ENCODE peak calls at places on chromosomes 7 and 10, in seven cellular contexts. One of them, this sample, is unnamed.

GRCh38 chr7:121385800-121386179 is 10.3 kb downstream of the FAM3C start:
- DNase-seq in neuronal stem cell: no peak
- DNase-seq in HCT116: no peak
- DNase-seq in AG04450: no peak
- DNase-seq in PC-3: no peak
- DNase-seq in suprapubic skin: no peak
- DNase-seq in IMR-90: peak; percentile 15
- DNase-seq in this sample: no peak

GRCh38 chr10:117137031-117137910 is 799 bp downstream of the VAX1 start:
- DNase-seq in neuronal stem cell: no peak
- DNase-seq in HCT116: no peak
- DNase-seq in AG04450: no peak
- DNase-seq in PC-3: peak; percentile 51
- DNase-seq in suprapubic skin: no peak
- DNase-seq in IMR-90: no peak
- DNase-seq in this sample: peak; percentile 60

GRCh38 chr10:18238875-18239485 is 98.8 kb downstream of the CACNB2 start:
- DNase-seq in neuronal stem cell: no peak
- DNase-seq in HCT116: peak; percentile 34
- DNase-seq in AG04450: peak; percentile 39
- DNase-seq in PC-3: peak; percentile 46
- DNase-seq in suprapubic skin: no peak
- DNase-seq in IMR-90: peak; percentile 70
- DNase-seq in this sample: peak; percentile 49

GRCh38 chr10:110506448-110506847 is 8.7 kb downstream of the DUSP5 start:
- DNase-seq in neuronal stem cell: no peak
- DNase-seq in HCT116: no peak
- DNase-seq in AG04450: no peak
- DNase-seq in PC-3: no peak
- DNase-seq in suprapubic skin: peak; percentile 10
- DNase-seq in IMR-90: no peak
- DNase-seq in this sample: no peak

GRCh38 chr7:748446-748845 is 21.4 kb upstream of the PRKAR1B start:
- DNase-seq in neuronal stem cell: no peak
- DNase-seq in HCT116: no peak
- DNase-seq in AG04450: no peak
- DNase-seq in PC-3: no peak
- DNase-seq in suprapubic skin: peak; percentile 40
- DNase-seq in IMR-90: no peak
- DNase-seq in this sample: no peak

GRCh38 chr7:51685794-51686193 is 369.2 kb upstream of the COBL start:
- DNase-seq in neuronal stem cell: no peak
- DNase-seq in HCT116: no peak
- DNase-seq in AG04450: no peak
- DNase-seq in PC-3: no peak
- DNase-seq in suprapubic skin: no peak
- DNase-seq in IMR-90: no peak
- DNase-seq in this sample: no peak

GRCh38 chr7:128875523-128875948 is 12.9 kb downstream of the ATP6V1F start:
- DNase-seq in neuronal stem cell: no peak
- DNase-seq in HCT116: no peak
- DNase-seq in AG04450: no peak
- DNase-seq in PC-3: no peak
- DNase-seq in suprapubic skin: peak; percentile 29
- DNase-seq in IMR-90: no peak
- DNase-seq in this sample: no peak

GRCh38 chr10:70508912-70509366 is 30.4 kb downstream of the PALD1 start:
- DNase-seq in neuronal stem cell: no peak
- DNase-seq in HCT116: no peak
- DNase-seq in AG04450: no peak
- DNase-seq in PC-3: no peak
- DNase-seq in suprapubic skin: no peak
- DNase-seq in IMR-90: peak; percentile 28
- DNase-seq in this sample: no peak

GRCh38 chr7:32206987-32207386 is 136.8 kb upstream of the PDE1C start:
- DNase-seq in neuronal stem cell: peak; percentile 18
- DNase-seq in HCT116: no peak
- DNase-seq in AG04450: no peak
- DNase-seq in PC-3: peak; percentile 44
- DNase-seq in suprapubic skin: no peak
- DNase-seq in IMR-90: peak; percentile 3
- DNase-seq in this sample: no peak

GRCh38 chr7:130231792-130232191 is 24.1 kb downstream of the SSMEM1 start:
- DNase-seq in neuronal stem cell: no peak
- DNase-seq in HCT116: no peak
- DNase-seq in AG04450: no peak
- DNase-seq in PC-3: no peak
- DNase-seq in suprapubic skin: no peak
- DNase-seq in IMR-90: no peak
- DNase-seq in this sample: no peak

GRCh38 chr7:51144178-51144577 is 172.4 kb downstream of the COBL start:
- DNase-seq in neuronal stem cell: no peak
- DNase-seq in HCT116: no peak
- DNase-seq in AG04450: no peak
- DNase-seq in PC-3: no peak
- DNase-seq in suprapubic skin: no peak
- DNase-seq in IMR-90: no peak
- DNase-seq in this sample: no peak

GRCh38 chr7:50497968-50498367 is 47.8 kb upstream of the FIGNL1 start:
- DNase-seq in neuronal stem cell: no peak
- DNase-seq in HCT116: no peak
- DNase-seq in AG04450: no peak
- DNase-seq in PC-3: no peak
- DNase-seq in suprapubic skin: no peak
- DNase-seq in IMR-90: peak; percentile 7
- DNase-seq in this sample: peak; percentile 26

GRCh38 chr10:44818721-44819127 is 92.4 kb upstream of the TMEM72 start:
- DNase-seq in neuronal stem cell: no peak
- DNase-seq in HCT116: no peak
- DNase-seq in AG04450: no peak
- DNase-seq in PC-3: no peak
- DNase-seq in suprapubic skin: no peak
- DNase-seq in IMR-90: peak; percentile 50
- DNase-seq in this sample: no peak

GRCh38 chr7:116950889-116951351 is 2.4 kb upstream of the ST7 start:
- DNase-seq in neuronal stem cell: no peak
- DNase-seq in HCT116: no peak
- DNase-seq in AG04450: no peak
- DNase-seq in PC-3: no peak
- DNase-seq in suprapubic skin: no peak
- DNase-seq in IMR-90: no peak
- DNase-seq in this sample: no peak

GRCh38 chr10:119734396-119735332 is 8.8 kb downstream of the INPP5F start:
- DNase-seq in neuronal stem cell: no peak
- DNase-seq in HCT116: peak; percentile 41
- DNase-seq in AG04450: no peak
- DNase-seq in PC-3: peak; percentile 60
- DNase-seq in suprapubic skin: no peak
- DNase-seq in IMR-90: peak; percentile 52
- DNase-seq in this sample: peak; percentile 83

GRCh38 chr7:105131033-105131656 is 117.1 kb downstream of the KMT2E start:
- DNase-seq in neuronal stem cell: no peak
- DNase-seq in HCT116: no peak
- DNase-seq in AG04450: no peak
- DNase-seq in PC-3: no peak
- DNase-seq in suprapubic skin: no peak
- DNase-seq in IMR-90: peak; percentile 60
- DNase-seq in this sample: no peak

GRCh38 chr10:96618648-96619047 is 31.8 kb upstream of the TM9SF3 start:
- DNase-seq in neuronal stem cell: no peak
- DNase-seq in HCT116: no peak
- DNase-seq in AG04450: no peak
- DNase-seq in PC-3: no peak
- DNase-seq in suprapubic skin: no peak
- DNase-seq in IMR-90: no peak
- DNase-seq in this sample: no peak

GRCh38 chr10:28910960-28911359 is 233.6 kb downstream of the BAMBI start:
- DNase-seq in neuronal stem cell: no peak
- DNase-seq in HCT116: no peak
- DNase-seq in AG04450: peak; percentile 27
- DNase-seq in PC-3: peak; percentile 51
- DNase-seq in suprapubic skin: no peak
- DNase-seq in IMR-90: peak; percentile 85
- DNase-seq in this sample: no peak

GRCh38 chr7:159094030-159094740 is 50.5 kb downstream of the VIPR2 start:
- DNase-seq in neuronal stem cell: no peak
- DNase-seq in HCT116: no peak
- DNase-seq in AG04450: no peak
- DNase-seq in PC-3: no peak
- DNase-seq in suprapubic skin: no peak
- DNase-seq in IMR-90: no peak
- DNase-seq in this sample: no peak

GRCh38 chr7:18975276-18975675 is 142.2 kb downstream of the TWIST1 start:
- DNase-seq in neuronal stem cell: no peak
- DNase-seq in HCT116: no peak
- DNase-seq in AG04450: no peak
- DNase-seq in PC-3: peak; percentile 9
- DNase-seq in suprapubic skin: no peak
- DNase-seq in IMR-90: no peak
- DNase-seq in this sample: no peak

GRCh38 chr7:141752634-141753033 is 11.3 kb upstream of the TAS2R3 start:
- DNase-seq in neuronal stem cell: no peak
- DNase-seq in HCT116: no peak
- DNase-seq in AG04450: no peak
- DNase-seq in PC-3: peak; percentile 30
- DNase-seq in suprapubic skin: no peak
- DNase-seq in IMR-90: no peak
- DNase-seq in this sample: no peak

GRCh38 chr7:99679032-99679399 is 780 bp downstream of the CYP3A5 start:
- DNase-seq in neuronal stem cell: no peak
- DNase-seq in HCT116: peak; percentile 49
- DNase-seq in AG04450: no peak
- DNase-seq in PC-3: peak; percentile 75
- DNase-seq in suprapubic skin: no peak
- DNase-seq in IMR-90: peak; percentile 22
- DNase-seq in this sample: peak; percentile 69

DNA sequence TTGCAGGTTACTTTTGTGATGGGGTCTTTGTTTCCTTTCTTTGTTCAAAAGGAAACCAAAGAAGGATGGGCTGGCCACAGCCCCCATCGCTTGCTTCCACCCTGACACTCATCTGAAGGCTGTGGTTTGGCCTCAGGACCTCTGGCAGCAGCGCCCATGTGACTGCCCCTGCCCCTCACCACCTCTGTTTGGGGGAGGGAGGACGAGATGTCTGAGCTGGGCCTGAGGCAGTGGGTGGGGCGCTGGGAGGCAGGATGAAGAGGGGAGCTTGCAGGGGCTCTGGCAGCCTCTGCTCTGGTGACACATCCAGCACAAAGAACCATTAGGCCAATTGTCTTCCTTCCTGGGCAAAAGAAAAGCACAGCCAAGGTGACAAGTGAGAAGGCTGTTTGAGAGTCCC is 15.9 kb upstream of the CHST15 start:
- DNase-seq in neuronal stem cell: no peak
- DNase-seq in HCT116: no peak
- DNase-seq in AG04450: no peak
- DNase-seq in PC-3: peak; percentile 45
- DNase-seq in suprapubic skin: no peak
- DNase-seq in IMR-90: no peak
- DNase-seq in this sample: no peak
- H3K27ac ChIP-seq in neuronal stem cell: no peak overlapping the region
- H3K27ac ChIP-seq in HCT116: no peak overlapping the region
- H3K27ac ChIP-seq in AG04450: no peak overlapping the region
- H3K27ac ChIP-seq in PC-3: no peak overlapping the region
- H3K27ac ChIP-seq in suprapubic skin: no peak overlapping the region
- H3K27ac ChIP-seq in IMR-90: no peak overlapping the region
- H3K27ac ChIP-seq in this sample: no peak overlapping the region

GRCh38 chr7:2928613-2929311 is 84.7 kb upstream of the GNA12 start:
- DNase-seq in neuronal stem cell: no peak
- DNase-seq in HCT116: no peak
- DNase-seq in AG04450: no peak
- DNase-seq in PC-3: no peak
- DNase-seq in suprapubic skin: peak; percentile 58
- DNase-seq in IMR-90: no peak
- DNase-seq in this sample: no peak
- H3K27ac ChIP-seq in neuronal stem cell: no peak overlapping the region
- H3K27ac ChIP-seq in HCT116: no peak overlapping the region
- H3K27ac ChIP-seq in AG04450: no peak overlapping the region
- H3K27ac ChIP-seq in PC-3: no peak overlapping the region
- H3K27ac ChIP-seq in suprapubic skin: no peak overlapping the region
- H3K27ac ChIP-seq in IMR-90: no peak overlapping the region
- H3K27ac ChIP-seq in this sample: no peak overlapping the region

GRCh38 chr7:47514818-47515217 is 67.1 kb downstream of the TNS3 start:
- DNase-seq in neuronal stem cell: no peak
- DNase-seq in HCT116: no peak
- DNase-seq in AG04450: no peak
- DNase-seq in PC-3: no peak
- DNase-seq in suprapubic skin: no peak
- DNase-seq in IMR-90: peak; percentile 44
- DNase-seq in this sample: no peak

GRCh38 chr7:47514367-47514766 is 67.5 kb downstream of the TNS3 start:
- DNase-seq in neuronal stem cell: no peak
- DNase-seq in HCT116: no peak
- DNase-seq in AG04450: no peak
- DNase-seq in PC-3: no peak
- DNase-seq in suprapubic skin: no peak
- DNase-seq in IMR-90: no peak
- DNase-seq in this sample: no peak

GRCh38 chr7:47515305-47515834 is 66.5 kb downstream of the TNS3 start:
- DNase-seq in neuronal stem cell: no peak
- DNase-seq in HCT116: no peak
- DNase-seq in AG04450: no peak
- DNase-seq in PC-3: no peak
- DNase-seq in suprapubic skin: no peak
- DNase-seq in IMR-90: no peak
- DNase-seq in this sample: no peak

GRCh38 chr7:47512481-47513176 is 69.3 kb downstream of the TNS3 start:
- DNase-seq in neuronal stem cell: no peak
- DNase-seq in HCT116: no peak
- DNase-seq in AG04450: no peak
- DNase-seq in PC-3: peak; percentile 55
- DNase-seq in suprapubic skin: no peak
- DNase-seq in IMR-90: no peak
- DNase-seq in this sample: peak; percentile 17

GRCh38 chr7:47513741-47514241 is 68.1 kb downstream of the TNS3 start:
- DNase-seq in neuronal stem cell: no peak
- DNase-seq in HCT116: no peak
- DNase-seq in AG04450: peak; percentile 94
- DNase-seq in PC-3: peak; percentile 21
- DNase-seq in suprapubic skin: no peak
- DNase-seq in IMR-90: peak; percentile 93
- DNase-seq in this sample: no peak
- H3K27ac ChIP-seq in neuronal stem cell: no peak overlapping the region
- H3K27ac ChIP-seq in HCT116: no peak overlapping the region
- H3K27ac ChIP-seq in AG04450: peak overlapping the region; percentile 73
- H3K27ac ChIP-seq in PC-3: no peak overlapping the region
- H3K27ac ChIP-seq in suprapubic skin: peak overlapping the region; percentile 3
- H3K27ac ChIP-seq in IMR-90: peak overlapping the region; percentile 27
- H3K27ac ChIP-seq in this sample: peak overlapping the region; percentile 30

DNA sequence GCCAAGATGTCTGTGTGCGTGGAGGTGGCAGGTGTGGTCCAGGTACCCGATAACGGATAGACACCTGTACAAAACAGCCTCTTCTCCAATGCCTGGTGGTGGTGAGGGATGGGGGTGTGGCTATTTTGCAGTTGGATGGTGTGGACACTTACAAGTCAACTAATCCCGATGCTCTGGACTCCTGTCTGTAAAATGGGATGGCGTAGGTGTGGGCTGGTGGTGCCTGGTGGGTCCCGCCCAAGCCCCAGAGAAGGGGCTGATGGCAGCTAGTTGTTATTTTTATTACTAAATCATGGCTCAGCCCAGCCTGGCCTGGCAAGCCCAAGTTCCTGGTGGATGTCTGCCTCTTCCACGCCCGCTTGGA is 22.3 kb downstream of the GTF2IRD1 start:
- DNase-seq in neuronal stem cell: no peak
- DNase-seq in HCT116: no peak
- DNase-seq in AG04450: no peak
- DNase-seq in PC-3: no peak
- DNase-seq in suprapubic skin: no peak
- DNase-seq in IMR-90: no peak
- DNase-seq in this sample: peak; percentile 31
- H3K27ac ChIP-seq in neuronal stem cell: no peak overlapping the region
- H3K27ac ChIP-seq in HCT116: no peak overlapping the region
- H3K27ac ChIP-seq in AG04450: no peak overlapping the region
- H3K27ac ChIP-seq in PC-3: peak overlapping the region; percentile 71
- H3K27ac ChIP-seq in suprapubic skin: peak overlapping the region; percentile 97
- H3K27ac ChIP-seq in IMR-90: no peak overlapping the region
- H3K27ac ChIP-seq in this sample: peak overlapping the region; percentile 100

This sample was measured in RWPE1.